ENCODE peak calls at places on chromosomes 7 and 10, in four cellular contexts. One of them, this sample, is unnamed.

GRCh38 chr7:127983804-127984332 is 47.4 kb downstream of the LRRC4 start:
- DNase-seq in islet precursor cell: no peak
- DNase-seq in M059J: peak; percentile 35
- DNase-seq in GM12892: no peak
- DNase-seq in this sample: peak; percentile 24

GRCh38 chr7:142357953-142358520 is 100.2 kb upstream of the PRSS58 start:
- DNase-seq in islet precursor cell: no peak
- DNase-seq in M059J: peak; percentile 72
- DNase-seq in GM12892: peak; percentile 20
- DNase-seq in this sample: peak; percentile 89

GRCh38 chr7:137373507-137373906 is 30.0 kb upstream of the PTN start:
- DNase-seq in islet precursor cell: no peak
- DNase-seq in M059J: no peak
- DNase-seq in GM12892: no peak
- DNase-seq in this sample: no peak

GRCh38 chr10:546971-547590 is 142.4 kb downstream of the DIP2C start:
- DNase-seq in islet precursor cell: peak; percentile 88
- DNase-seq in M059J: no peak
- DNase-seq in GM12892: no peak
- DNase-seq in this sample: no peak

GRCh38 chr7:118057404-118057803 is 126.6 kb upstream of the LSM8 start:
- DNase-seq in islet precursor cell: peak; percentile 92
- DNase-seq in M059J: peak; percentile 1
- DNase-seq in GM12892: no peak
- DNase-seq in this sample: no peak

GRCh38 chr7:140909476-140910161 is 15.1 kb downstream of the BRAF start:
- DNase-seq in islet precursor cell: no peak
- DNase-seq in M059J: no peak
- DNase-seq in GM12892: no peak
- DNase-seq in this sample: no peak

GRCh38 chr7:3065724-3066143 is 22.1 kb upstream of the CARD11 start:
- DNase-seq in islet precursor cell: peak; percentile 80
- DNase-seq in M059J: peak; percentile 38
- DNase-seq in GM12892: peak; percentile 27
- DNase-seq in this sample: peak; percentile 43

GRCh38 chr7:18566829-18567228 is 71.3 kb downstream of the HDAC9 start:
- DNase-seq in islet precursor cell: no peak
- DNase-seq in M059J: no peak
- DNase-seq in GM12892: peak; percentile 11
- DNase-seq in this sample: no peak

GRCh38 chr10:72316748-72317435 is 37.8 kb downstream of the DNAJB12 start:
- DNase-seq in islet precursor cell: no peak
- DNase-seq in M059J: no peak
- DNase-seq in GM12892: peak; percentile 14
- DNase-seq in this sample: no peak

GRCh38 chr10:86258940-86259339 is 107.7 kb downstream of the GRID1 start:
- DNase-seq in islet precursor cell: peak; percentile 55
- DNase-seq in M059J: no peak
- DNase-seq in GM12892: no peak
- DNase-seq in this sample: no peak

GRCh38 chr10:13658864-13659685 is 72.3 kb downstream of the PRPF18 start:
- DNase-seq in islet precursor cell: no peak
- DNase-seq in M059J: no peak
- DNase-seq in GM12892: no peak
- DNase-seq in this sample: no peak

GRCh38 chr7:84069036-84069435 is 125.6 kb downstream of the SEMA3A start:
- DNase-seq in islet precursor cell: no peak
- DNase-seq in M059J: no peak
- DNase-seq in GM12892: no peak
- DNase-seq in this sample: no peak

GRCh38 chr7:6530626-6531491 is 20.4 kb downstream of the GRID2IP start:
- DNase-seq in islet precursor cell: peak; percentile 74
- DNase-seq in M059J: no peak
- DNase-seq in GM12892: peak; percentile 67
- DNase-seq in this sample: no peak

GRCh38 chr7:103551006-103551405 is 105.0 kb upstream of the SLC26A5 start:
- DNase-seq in islet precursor cell: no peak
- DNase-seq in M059J: peak; percentile 11
- DNase-seq in GM12892: no peak
- DNase-seq in this sample: no peak

GRCh38 chr7:33089142-33089541 is 20.1 kb downstream of the RP9 start:
- DNase-seq in islet precursor cell: no peak
- DNase-seq in M059J: no peak
- DNase-seq in GM12892: no peak
- DNase-seq in this sample: no peak

GRCh38 chr10:102421645-102422585 is 1.3 kb downstream of the FBXL15 start:
- DNase-seq in islet precursor cell: no peak
- DNase-seq in M059J: no peak
- DNase-seq in GM12892: no peak
- DNase-seq in this sample: peak; percentile 73

GRCh38 chr7:50805425-50806130 is 22.9 kb upstream of the GRB10 start:
- DNase-seq in islet precursor cell: no peak
- DNase-seq in M059J: peak; percentile 89
- DNase-seq in GM12892: no peak
- DNase-seq in this sample: no peak

GRCh38 chr10:119663866-119664698 is 12.9 kb downstream of the BAG3 start:
- DNase-seq in islet precursor cell: no peak
- DNase-seq in M059J: peak; percentile 68
- DNase-seq in GM12892: no peak
- DNase-seq in this sample: no peak

GRCh38 chr7:7756577-7756976 is 38.2 kb upstream of the RPA3 start:
- DNase-seq in islet precursor cell: no peak
- DNase-seq in M059J: no peak
- DNase-seq in GM12892: no peak
- DNase-seq in this sample: no peak

GRCh38 chr10:86964847-86965190 is 3.5 kb upstream of the ADIRF start:
- DNase-seq in islet precursor cell: peak; percentile 36
- DNase-seq in M059J: no peak
- DNase-seq in GM12892: no peak
- DNase-seq in this sample: no peak

GRCh38 chr10:23695825-23696420 is 257.0 kb downstream of the OTUD1 start:
- DNase-seq in islet precursor cell: no peak
- DNase-seq in M059J: no peak
- DNase-seq in GM12892: no peak
- DNase-seq in this sample: no peak

GRCh38 chr7:140857048-140857447 is 67.7 kb downstream of the BRAF start:
- DNase-seq in islet precursor cell: no peak
- DNase-seq in M059J: peak; percentile 2
- DNase-seq in GM12892: no peak
- DNase-seq in this sample: no peak

GRCh38 chr7:94529516-94529915 is 19.9 kb downstream of the CASD1 start:
- DNase-seq in islet precursor cell: no peak
- DNase-seq in M059J: peak; percentile 59
- DNase-seq in GM12892: no peak
- DNase-seq in this sample: no peak

GRCh38 chr10:70324951-70325781 is 41.4 kb upstream of the NPFFR1 start:
- DNase-seq in islet precursor cell: no peak
- DNase-seq in M059J: no peak
- DNase-seq in GM12892: no peak
- DNase-seq in this sample: no peak

GRCh38 chr10:77641788-77642397 is 4.3 kb upstream of the KCNMA1 start:
- DNase-seq in islet precursor cell: peak; percentile 69
- DNase-seq in M059J: peak; percentile 81
- DNase-seq in GM12892: no peak
- DNase-seq in this sample: peak; percentile 75

GRCh38 chr7:41570766-41571165 is 132.1 kb downstream of the INHBA start:
- DNase-seq in islet precursor cell: no peak
- DNase-seq in M059J: peak; percentile 26
- DNase-seq in GM12892: no peak
- DNase-seq in this sample: no peak

GRCh38 chr10:78255214-78255613 is 221.6 kb downstream of the RPS24 start:
- DNase-seq in islet precursor cell: peak; percentile 66
- DNase-seq in M059J: peak; percentile 50
- DNase-seq in GM12892: no peak
- DNase-seq in this sample: peak; percentile 42

GRCh38 chr7:33996899-33997298 is 91.6 kb downstream of the BMPER start:
- DNase-seq in islet precursor cell: no peak
- DNase-seq in M059J: peak; percentile 35
- DNase-seq in GM12892: no peak
- DNase-seq in this sample: no peak

GRCh38 chr10:103467391-103467790 is 8.7 kb upstream of the CALHM1 start:
- DNase-seq in islet precursor cell: no peak
- DNase-seq in M059J: no peak
- DNase-seq in GM12892: no peak
- DNase-seq in this sample: no peak

GRCh38 chr10:14409247-14409646 is 78.5 kb upstream of the FRMD4A start:
- DNase-seq in islet precursor cell: no peak
- DNase-seq in M059J: peak; percentile 72
- DNase-seq in GM12892: no peak
- DNase-seq in this sample: no peak

GRCh38 chr10:73262105-73262730 is 9.8 kb upstream of the MRPS16 start:
- DNase-seq in islet precursor cell: no peak
- DNase-seq in M059J: peak; percentile 91
- DNase-seq in GM12892: no peak
- DNase-seq in this sample: peak; percentile 95

GRCh38 chr10:61217851-61218565 is 235.2 kb downstream of the TMEM26 start:
- DNase-seq in islet precursor cell: no peak
- DNase-seq in M059J: no peak
- DNase-seq in GM12892: no peak
- DNase-seq in this sample: no peak

GRCh38 chr10:74072503-74072902 is 74.6 kb downstream of the VCL start:
- DNase-seq in islet precursor cell: no peak
- DNase-seq in M059J: peak; percentile 76
- DNase-seq in GM12892: no peak
- DNase-seq in this sample: no peak

GRCh38 chr10:36802523-36803153 is 322.8 kb upstream of the ANKRD30A start:
- DNase-seq in islet precursor cell: peak; percentile 51
- DNase-seq in M059J: no peak
- DNase-seq in GM12892: no peak
- DNase-seq in this sample: no peak